ENCODE peak calls at places on chromosome 9, in six cellular contexts. Z is HFF-Myc, A is GM12878, L is choroid plexus epithelial cell, I is BJ, U is pancreas. H is an unnamed sample.

GRCh38 chr9:105620996-105621395 is 41.3 kb upstream of the TAL2 start:
- DNase-seq in Z (no peak), A (no peak), L (no peak), I (no peak), U (no peak), H (no peak)

GRCh38 chr9:127158995-127159801 is 36.8 kb upstream of the ANGPTL2 start:
- DNase-seq in Z (peak), A (no peak), L (peak), I (no peak), U (peak), H (no peak)

GRCh38 chr9:83535736-83536135 is 2.5 kb downstream of the FRMD3 start:
- DNase-seq in Z (no peak), A (no peak), L (no peak), I (no peak), U (no peak), H (no peak)

GRCh38 chr9:81538929-81539716 is 150.2 kb downstream of the TLE1 start:
- DNase-seq in Z (no peak), A (no peak), L (peak), I (no peak), U (no peak), H (no peak)

GRCh38 chr9:123784513-123784912 is 145.4 kb downstream of the DENND1A start:
- DNase-seq in Z (no peak), A (no peak), L (peak), I (peak), U (no peak), H (no peak)

GRCh38 chr9:89592963-89593775 is 11.6 kb upstream of the GADD45G start:
- DNase-seq in Z (no peak), A (no peak), L (peak), I (no peak), U (no peak), H (no peak)

GRCh38 chr9:13860019-13860418 is 453.9 kb downstream of the NFIB start:
- DNase-seq in Z (no peak), A (no peak), L (peak), I (no peak), U (no peak), H (no peak)

GRCh38 chr9:133528001-133528886 is 3.5 kb upstream of the MYMK start:
- DNase-seq in Z (no peak), A (no peak), L (no peak), I (no peak), U (no peak), H (no peak)

GRCh38 chr9:17116400-17116837 is 18.4 kb upstream of the CNTLN start:
- DNase-seq in Z (peak), A (no peak), L (peak), I (no peak), U (no peak), H (no peak)

GRCh38 chr9:88179080-88179521 is 40.8 kb upstream of the SPATA31C2 start:
- DNase-seq in Z (no peak), A (no peak), L (no peak), I (no peak), U (no peak), H (no peak)

GRCh38 chr9:15977438-15977837 is 424.6 kb downstream of the CCDC171 start:
- DNase-seq in Z (no peak), A (no peak), L (no peak), I (no peak), U (no peak), H (no peak)

GRCh38 chr9:16145196-16145950 is 592.5 kb downstream of the CCDC171 start:
- DNase-seq in Z (no peak), A (no peak), L (peak), I (no peak), U (no peak), H (no peak)

GRCh38 chr9:76456202-76456926 is 2.6 kb upstream of the GCNT1 start:
- DNase-seq in Z (no peak), A (no peak), L (peak), I (no peak), U (peak), H (no peak)

GRCh38 chr9:83962165-83962564 is 17.9 kb downstream of the HNRNPK start:
- DNase-seq in Z (no peak), A (no peak), L (no peak), I (no peak), U (no peak), H (no peak)

GRCh38 chr9:128091571-128091970 is 23.5 kb downstream of the SLC25A25 start:
- DNase-seq in Z (no peak), A (no peak), L (no peak), I (no peak), U (no peak), H (no peak)

GRCh38 chr9:20271107-20271506 is 351.2 kb downstream of the MLLT3 start:
- DNase-seq in Z (no peak), A (no peak), L (no peak), I (no peak), U (no peak), H (no peak)

GRCh38 chr9:128123451-128124080 is 4.0 kb downstream of the PTGES2 start:
- DNase-seq in Z (no peak), A (no peak), L (no peak), I (no peak), U (peak), H (no peak)

GRCh38 chr9:121616356-121616755 is 35.1 kb upstream of the DAB2IP start:
- DNase-seq in Z (no peak), A (no peak), L (no peak), I (no peak), U (no peak), H (no peak)

GRCh38 chr9:127838375-127839078 is 15.9 kb downstream of the ENG start:
- DNase-seq in Z (peak), A (no peak), L (peak), I (peak), U (peak), H (no peak)

GRCh38 chr9:126399251-126399650 is 72.6 kb downstream of the MVB12B start:
- DNase-seq in Z (no peak), A (no peak), L (no peak), I (no peak), U (no peak), H (no peak)

GRCh38 chr9:16278420-16278999 is 592.0 kb downstream of the BNC2 start:
- DNase-seq in Z (no peak), A (no peak), L (no peak), I (no peak), U (no peak), H (no peak)

GRCh38 chr9:20442461-20443319 is 179.6 kb downstream of the MLLT3 start:
- DNase-seq in Z (no peak), A (no peak), L (no peak), I (no peak), U (no peak), H (no peak)

GRCh38 chr9:120928720-120929389 is 2.3 kb upstream of the TRAF1 start:
- DNase-seq in Z (no peak), A (no peak), L (peak), I (no peak), U (peak), H (no peak)

GRCh38 chr9:21831841-21832509 is 29.5 kb downstream of the MTAP start:
- DNase-seq in Z (no peak), A (peak), L (peak), I (peak), U (no peak), H (peak)

GRCh38 chr9:82590845-82591244 is 472.1 kb downstream of the RASEF start:
- DNase-seq in Z (no peak), A (no peak), L (no peak), I (no peak), U (no peak), H (no peak)

GRCh38 chr9:128073260-128073886 is 5.3 kb downstream of the SLC25A25 start:
- DNase-seq in Z (no peak), A (no peak), L (peak), I (no peak), U (no peak), H (no peak)

GRCh38 chr9:1959347-1959746 is 55.8 kb upstream of the SMARCA2 start:
- DNase-seq in Z (no peak), A (no peak), L (no peak), I (no peak), U (no peak), H (no peak)

DNA sequence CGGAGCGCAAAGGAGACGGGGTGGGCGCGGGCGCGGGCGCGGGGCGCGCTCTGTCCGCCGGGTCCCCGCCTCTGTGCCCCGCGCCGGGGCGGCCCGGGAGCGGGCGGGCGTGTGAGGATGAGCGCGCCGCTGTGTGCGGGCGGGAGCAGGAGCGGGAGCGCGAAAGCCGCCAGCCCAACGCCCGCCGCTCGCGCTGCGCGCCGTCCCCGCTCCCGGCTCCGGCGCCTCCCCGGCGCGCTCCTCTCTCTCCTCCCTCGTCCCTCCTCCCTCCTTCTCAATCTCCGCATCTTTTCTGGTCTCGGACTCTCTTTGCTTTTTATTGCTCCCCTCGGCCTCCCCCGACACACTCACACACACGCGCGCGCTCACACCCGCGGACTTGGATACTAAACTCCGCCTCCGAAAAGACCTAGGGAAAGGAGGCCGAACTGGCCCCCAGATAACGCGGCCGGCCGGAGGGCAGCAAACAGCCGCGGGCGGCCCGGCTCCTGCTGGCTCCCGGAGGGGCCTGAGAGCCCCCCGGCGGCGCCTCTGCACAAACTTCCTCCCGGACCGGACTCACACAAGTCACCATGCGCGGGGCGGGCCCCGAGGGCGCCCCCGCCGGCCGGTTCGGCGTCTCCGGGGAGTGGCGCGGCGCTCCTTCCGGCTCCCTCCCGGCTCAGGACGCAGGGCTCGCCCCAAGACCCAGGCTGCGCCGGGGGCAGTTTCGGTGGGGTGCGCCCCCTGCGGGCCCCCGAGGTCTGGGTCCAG is at the start of gene FIBCD1:
- DNase-seq in Z (no peak), A (no peak), L (peak), I (no peak), U (peak), H (no peak)
- TF ChIP-seq CTCF in Z (peak), A (peak), L (no peak), I (peak), U (no peak), H (peak)

DNA sequence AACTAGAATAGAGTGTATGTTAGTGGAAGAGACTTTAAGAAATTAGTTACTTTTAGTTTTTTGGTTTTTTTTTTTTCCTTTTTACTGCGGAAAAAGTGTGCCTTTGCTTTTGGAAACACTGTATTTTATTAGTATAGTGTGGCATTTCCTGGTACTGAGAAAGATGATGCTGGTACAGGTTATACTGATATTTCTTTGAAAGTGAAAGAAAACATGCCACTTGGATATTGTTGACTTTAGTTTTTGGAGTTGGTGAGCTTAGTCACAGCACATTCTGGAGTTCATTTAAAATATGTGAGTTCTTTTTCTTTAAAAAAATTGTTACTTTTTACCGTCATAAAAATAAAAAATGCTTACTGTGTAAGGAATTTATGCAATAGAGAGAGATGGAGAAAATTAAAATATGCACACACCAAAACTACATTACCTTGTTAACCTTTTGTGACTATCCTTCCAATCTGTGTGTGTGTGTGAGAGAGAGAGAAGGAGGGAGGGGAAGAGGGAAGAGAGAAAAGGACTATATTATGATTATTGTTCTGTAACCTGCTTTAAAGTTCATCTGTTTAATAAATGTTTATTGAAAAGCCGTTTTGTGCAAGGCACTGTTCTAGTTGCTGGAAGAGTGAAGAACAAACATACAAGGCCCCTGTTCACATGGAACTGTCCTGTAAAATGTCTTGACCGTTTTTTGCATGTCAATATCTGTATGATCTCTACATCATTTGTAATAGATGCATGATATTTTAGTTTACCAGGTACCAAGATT is 1.9 kb downstream of the UGCG start:
- DNase-seq in Z (no peak), A (no peak), L (no peak), I (no peak), U (no peak), H (no peak)
- H3K4me3 ChIP-seq in Z (peak), A (peak), L (peak), I (peak), U (peak), H (peak)

DNA sequence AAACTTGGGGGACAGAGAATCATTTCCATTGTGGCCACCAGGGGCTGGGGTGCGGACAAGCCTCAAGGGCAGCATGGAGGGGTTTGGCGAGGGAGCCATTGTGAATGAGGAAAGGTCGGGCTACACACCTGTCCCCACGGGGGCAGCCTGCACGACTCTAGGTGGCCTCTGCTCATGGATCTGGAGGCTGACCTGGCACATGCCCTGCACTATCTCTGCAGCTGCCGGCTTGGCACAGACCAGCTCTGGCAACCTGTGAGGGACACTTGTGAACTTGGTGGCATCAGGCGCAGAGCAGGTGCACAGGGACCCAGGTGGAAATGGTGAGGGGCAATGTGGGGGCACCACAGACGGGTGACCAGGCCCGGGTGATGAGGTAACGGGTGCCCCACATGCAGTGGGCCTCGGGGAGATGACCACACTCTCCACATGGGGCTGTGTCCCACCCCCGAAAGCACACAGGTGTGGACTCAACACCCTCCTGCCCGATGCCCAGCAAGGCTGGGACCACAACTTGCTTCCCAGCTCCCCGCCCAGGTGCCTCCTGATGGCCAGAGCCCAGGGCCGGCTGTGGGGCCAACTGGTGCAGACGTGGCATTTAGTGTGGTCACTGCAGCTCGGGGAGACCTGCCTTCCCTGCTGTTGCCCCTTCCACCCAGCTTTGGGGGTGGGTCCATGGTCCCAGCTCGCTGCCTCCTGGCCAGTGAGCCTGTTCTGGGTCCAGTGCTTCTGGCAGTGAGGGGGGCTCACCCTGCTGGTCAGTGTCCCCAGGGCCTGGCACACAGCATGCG is 60.9 kb upstream of the UBAC1 start:
- DNase-seq in Z (no peak), A (no peak), L (no peak), I (no peak), U (peak), H (no peak)
- TF ChIP-seq CTCF in Z (peak), A (no peak), L (peak), I (no peak), U (no peak), H (no peak)

GRCh38 chr9:114330636-114331035 is 967 bp downstream of the ORM2 start:
- DNase-seq in Z (no peak), A (no peak), L (no peak), I (no peak), U (no peak), H (no peak)
- H3K4me3 ChIP-seq in Z (no peak), A (no peak), L (no peak), I (no peak), U (no peak), H (no peak)

GRCh38 chr9:27407491-27407890 is 110.5 kb upstream of the EQTN start:
- DNase-seq in Z (no peak), A (no peak), L (no peak), I (no peak), U (no peak), H (no peak)
- TF ChIP-seq CTCF in Z (no peak), A (no peak), L (no peak), I (no peak), U (no peak), H (no peak)

GRCh38 chr9:118529624-118530214 is 825.5 kb downstream of the TLR4 start:
- DNase-seq in Z (no peak), A (peak), L (no peak), I (no peak), U (no peak), H (no peak)

GRCh38 chr9:118533101-118533500 is 828.9 kb downstream of the TLR4 start:
- DNase-seq in Z (no peak), A (no peak), L (peak), I (no peak), U (no peak), H (no peak)

GRCh38 chr9:118538981-118539380 is 830.3 kb downstream of the BRINP1 start:
- DNase-seq in Z (no peak), A (no peak), L (no peak), I (no peak), U (no peak), H (no peak)

GRCh38 chr9:118529210-118529609 is 825.0 kb downstream of the TLR4 start:
- DNase-seq in Z (no peak), A (no peak), L (peak), I (no peak), U (no peak), H (no peak)

GRCh38 chr9:118533850-118534249 is 829.6 kb downstream of the TLR4 start:
- DNase-seq in Z (no peak), A (no peak), L (no peak), I (no peak), U (no peak), H (no peak)
- H3K4me3 ChIP-seq in Z (no peak), A (no peak), L (no peak), I (no peak), U (no peak), H (no peak)

GRCh38 chr9:134839441-134840125 is 41.0 kb upstream of the FCN2 start:
- DNase-seq in Z (no peak), A (no peak), L (no peak), I (no peak), U (no peak), H (no peak)
- TF ChIP-seq CTCF in Z (peak), A (peak), L (peak), I (no peak), U (no peak), H (no peak)

DNA sequence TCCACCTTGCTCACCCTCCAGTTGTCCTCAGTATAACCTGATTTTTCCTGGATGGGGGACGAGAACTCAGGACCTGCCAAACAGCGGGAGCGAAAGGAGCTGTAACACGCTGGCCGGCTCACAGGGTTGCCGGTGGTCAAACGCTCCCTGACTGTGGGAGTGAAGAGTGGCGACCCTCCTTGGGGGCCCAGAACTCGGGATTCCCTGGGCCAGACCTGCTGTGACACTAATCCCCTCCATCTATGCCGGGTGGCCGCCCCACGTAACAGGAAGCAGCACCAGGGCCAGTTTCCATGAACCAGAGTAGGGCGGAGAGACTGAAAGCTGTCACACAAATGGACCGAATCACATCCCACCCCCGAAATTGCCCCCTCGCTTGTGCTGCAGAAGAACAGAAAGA is 1809.2 kb upstream of the ACO1 start:
- DNase-seq in Z (no peak), A (no peak), L (no peak), I (no peak), U (no peak), H (no peak)
- H3K4me3 ChIP-seq in Z (no peak), A (no peak), L (no peak), I (no peak), U (no peak), H (no peak)

DNA sequence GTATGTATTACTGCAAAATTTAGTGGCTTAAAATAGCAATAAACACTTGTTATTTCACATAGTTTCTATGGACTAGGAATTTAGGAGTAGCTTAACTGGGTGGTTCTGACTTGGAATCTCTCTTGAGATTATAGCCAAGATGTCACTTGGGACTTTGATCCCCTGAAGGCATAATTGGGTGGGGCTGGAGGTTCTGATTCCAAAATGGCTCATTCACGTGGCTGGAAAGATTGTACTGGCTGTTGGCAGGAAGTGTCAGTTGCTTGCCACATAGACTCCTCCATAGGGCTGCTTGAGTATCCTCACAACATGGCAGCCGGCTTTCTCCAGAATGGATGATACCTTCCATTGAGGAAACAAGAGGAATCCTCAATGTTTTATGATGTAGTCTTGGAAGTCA is 11.3 kb downstream of the GALNT12 start:
- DNase-seq in Z (no peak), A (no peak), L (no peak), I (no peak), U (no peak), H (no peak)
- TF ChIP-seq CTCF in Z (no peak), A (no peak), L (no peak), I (no peak), U (no peak), H (no peak)

H was measured in GM12864.